ENCODE peak calls at places on chromosome 11, in ten cellular contexts. H is transverse colon, L is IMR-90, Q is heart left ventricle, R is body of pancreas, Y is endothelial cell of umbilical vein, X is K562, A is HCT116, B is uterus, K is adrenal gland. F is an unnamed sample.

GRCh38 chr11:62654297-62654696 is 1.2 kb upstream of the INTS5 start:
- DNase-seq in H (no peak), L (no peak), Q (no peak), R (no peak), Y (no peak), X (no peak), A (no peak), B (no peak), K (no peak), F (no peak)

GRCh38 chr11:66539526-66539925 is 6.3 kb downstream of the ZDHHC24 start:
- DNase-seq in H (no peak), L (no peak), Q (no peak), R (no peak), Y (no peak), X (no peak), A (no peak), B (no peak), K (no peak), F (no peak)

GRCh38 chr11:102138677-102139076 is 28.4 kb downstream of the YAP1 start:
- DNase-seq in H (no peak), L (peak; percentile 92), Q (no peak), R (no peak), Y (no peak), X (no peak), A (no peak), B (no peak), K (no peak), F (no peak)

GRCh38 chr11:77590194-77590591 is 440 bp downstream of the AQP11 start:
- DNase-seq in H (peak; percentile 57), L (peak; percentile 46), Q (peak; percentile 43), R (peak; percentile 53), Y (no peak), X (no peak), A (no peak), B (peak; percentile 50), K (peak; percentile 72), F (no peak)

GRCh38 chr11:63020671-63021255 is 5.1 kb upstream of the SLC22A8 start:
- DNase-seq in H (no peak), L (no peak), Q (no peak), R (no peak), Y (no peak), X (peak; percentile 75), A (peak; percentile 56), B (no peak), K (no peak), F (no peak)

GRCh38 chr11:61654397-61654829 is 25.8 kb upstream of the DAGLA start:
- DNase-seq in H (peak; percentile 53), L (no peak), Q (peak; percentile 86), R (no peak), Y (no peak), X (no peak), A (no peak), B (peak; percentile 55), K (peak; percentile 61), F (no peak)

GRCh38 chr11:66616379-66617147 is at the start of gene RBM14:
- DNase-seq in H (peak; percentile 99), L (peak; percentile 99), Q (peak; percentile 100), R (peak; percentile 98), Y (peak; percentile 99), X (peak; percentile 99), A (peak; percentile 98), B (peak; percentile 98), K (peak; percentile 99), F (peak; percentile 99)

GRCh38 chr11:117217685-117218084 is 14.2 kb downstream of the PCSK7 start:
- DNase-seq in H (no peak), L (no peak), Q (no peak), R (no peak), Y (no peak), X (no peak), A (no peak), B (peak; percentile 36), K (no peak), F (no peak)

GRCh38 chr11:17498475-17498874 is 21.8 kb upstream of the ABCC8 start:
- DNase-seq in H (no peak), L (no peak), Q (no peak), R (no peak), Y (no peak), X (peak; percentile 49), A (no peak), B (no peak), K (no peak), F (no peak)

GRCh38 chr11:9017773-9018172 is 14.0 kb upstream of the NRIP3 start:
- DNase-seq in H (peak; percentile 39), L (peak; percentile 46), Q (peak; percentile 86), R (peak; percentile 21), Y (no peak), X (no peak), A (no peak), B (peak; percentile 32), K (peak; percentile 46), F (peak; percentile 58)

GRCh38 chr11:8608646-8609045 is 14.6 kb upstream of the STK33 start:
- DNase-seq in H (no peak), L (peak; percentile 56), Q (no peak), R (no peak), Y (no peak), X (no peak), A (no peak), B (no peak), K (peak; percentile 79), F (no peak)

GRCh38 chr11:133477263-133477625 is 55.1 kb downstream of the OPCML start:
- DNase-seq in H (no peak), L (no peak), Q (no peak), R (no peak), Y (no peak), X (no peak), A (no peak), B (no peak), K (no peak), F (no peak)

GRCh38 chr11:104907521-104908185 is 9.4 kb upstream of the CASP12 start:
- DNase-seq in H (no peak), L (peak; percentile 94), Q (no peak), R (no peak), Y (no peak), X (no peak), A (no peak), B (no peak), K (no peak), F (no peak)

GRCh38 chr11:31798057-31799035 is 12.8 kb downstream of the PAX6 start:
- DNase-seq in H (no peak), L (no peak), Q (no peak), R (no peak), Y (no peak), X (no peak), A (no peak), B (no peak), K (no peak), F (no peak)

GRCh38 chr11:4922304-4922703 is 1.8 kb downstream of the OR51G1 start:
- DNase-seq in H (no peak), L (no peak), Q (no peak), R (no peak), Y (no peak), X (no peak), A (no peak), B (no peak), K (no peak), F (no peak)

GRCh38 chr11:78082146-78082545 is 2.5 kb upstream of the NDUFC2 start:
- DNase-seq in H (no peak), L (no peak), Q (no peak), R (no peak), Y (no peak), X (no peak), A (no peak), B (no peak), K (no peak), F (no peak)

DNA sequence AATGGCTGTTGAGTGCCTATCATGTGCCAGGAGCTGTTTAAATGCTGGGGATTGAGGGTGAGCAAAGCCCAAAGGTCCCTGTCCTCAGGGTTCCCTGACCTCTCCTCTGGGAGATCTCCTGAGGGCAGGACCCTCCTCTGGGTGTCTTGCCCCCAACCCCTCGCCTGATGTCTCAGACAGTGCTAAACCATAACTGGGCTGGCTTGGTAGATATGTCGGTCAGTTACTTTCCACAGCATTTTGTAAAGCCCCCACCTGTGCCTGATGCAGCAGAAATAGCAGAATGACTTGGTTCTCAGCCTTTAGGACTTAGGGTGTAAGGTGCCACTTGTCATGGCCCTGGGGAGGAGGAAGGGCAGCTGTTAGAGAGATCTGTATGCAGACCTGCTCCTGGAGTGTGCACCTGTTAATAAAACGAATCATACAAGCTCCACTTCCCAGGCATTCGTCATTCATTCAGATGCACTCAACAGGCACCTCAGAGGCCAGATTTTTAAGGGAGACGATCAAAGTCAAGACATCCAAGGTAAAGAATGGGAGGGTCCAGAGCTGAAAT is 88.1 kb downstream of the TP53I11 start:
- DNase-seq in H (no peak), L (no peak), Q (no peak), R (no peak), Y (no peak), X (no peak), A (no peak), B (no peak), K (no peak), F (no peak)
- H3K27ac ChIP-seq in H (peak overlapping the region; percentile 81), L (peak overlapping the region; percentile 85), Q (peak overlapping the region; percentile 76), R (no peak overlapping the region), Y (peak overlapping the region; percentile 26), X (no peak overlapping the region), A (peak overlapping the region; percentile 52), B (peak overlapping the region; percentile 94), K (no peak overlapping the region), F (peak overlapping the region; percentile 84)

DNA sequence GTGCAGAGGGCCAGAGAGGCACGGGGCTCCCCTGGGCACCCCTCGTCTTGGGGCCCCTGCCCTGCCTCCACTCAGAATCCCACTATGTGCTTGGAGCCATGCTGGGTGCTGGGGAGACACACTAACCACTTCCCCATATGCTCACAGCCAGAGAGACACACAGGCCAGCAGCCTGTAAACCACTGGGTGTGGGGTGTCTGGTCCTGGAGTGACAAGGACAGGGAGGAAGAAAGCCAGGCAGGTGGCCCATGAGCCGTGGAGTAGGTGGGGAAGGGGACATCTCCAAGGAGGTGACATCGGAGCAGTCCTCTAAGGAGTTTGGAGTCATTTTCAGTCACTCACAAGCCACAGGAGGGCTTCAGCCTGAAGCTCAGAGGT is 58.9 kb downstream of the CDKN1C start:
- DNase-seq in H (no peak), L (no peak), Q (no peak), R (no peak), Y (no peak), X (no peak), A (no peak), B (no peak), K (no peak), F (no peak)
- TF ChIP-seq POLR2A in H (no peak), L (no peak), Q (no peak), R (no peak), Y (no peak), X (no peak), A (no peak), B (no peak), K (no peak), F (no peak)

DNA sequence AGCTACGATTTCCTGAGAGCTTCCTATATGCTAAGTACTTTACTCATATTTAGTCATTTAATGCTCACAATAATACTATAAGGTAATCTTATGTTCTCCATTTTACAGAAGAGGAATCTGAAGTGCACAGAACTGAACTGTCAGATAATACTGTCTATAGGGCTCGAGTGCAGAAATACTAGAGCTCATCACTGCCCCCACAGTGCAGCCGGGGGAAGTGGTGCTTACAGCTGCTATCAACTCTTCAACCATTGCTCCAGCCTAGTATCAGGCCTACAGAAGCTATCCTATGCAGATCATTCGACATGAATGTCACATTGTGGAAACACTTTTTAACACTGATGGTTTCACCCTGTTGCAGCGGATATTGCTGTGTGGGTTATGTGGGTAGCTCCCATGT is 929.9 kb downstream of the NTM start:
- DNase-seq in H (no peak), L (peak; percentile 13), Q (no peak), R (no peak), Y (no peak), X (no peak), A (no peak), B (no peak), K (no peak), F (no peak)
- TF ChIP-seq CTCF in H (no peak), L (peak; percentile 31), Q (peak; percentile 29), R (no peak), Y (no peak), X (no peak), A (no peak), B (no peak), K (no peak), F (no peak)

GRCh38 chr11:71305041-71305440 is 52.7 kb upstream of the SHANK2 start:
- DNase-seq in H (no peak), L (no peak), Q (no peak), R (no peak), Y (no peak), X (no peak), A (no peak), B (no peak), K (no peak), F (peak; percentile 34)
- H3K27ac ChIP-seq in H (no peak overlapping the region), L (no peak overlapping the region), Q (no peak overlapping the region), R (no peak overlapping the region), Y (no peak overlapping the region), X (no peak overlapping the region), A (no peak overlapping the region), B (no peak overlapping the region), K (no peak overlapping the region), F (no peak overlapping the region)